ENCODE peak calls at places on chromosomes 6 and 20, in seven cellular contexts. O is stimulated activated CD8-positive, alpha-beta memory T cell treated with anti-CD3 and anti-CD28 coated beads, Interleukin-12 subunit alpha, Interleukin-12 subunit beta, amount 100 ng/mL, for 1 hour; Y is T-helper 1 cell; P is uterus; K is effector CD4-positive, alpha-beta T cell; M is brain microvascular endothelial cell; Z is NCI-H1105 treated with DMSO at 0.1 percent for 48 hours. T is an unnamed sample.

GRCh38 chr20:15763344-15763743 is 809.9 kb downstream of the KIF16B start:
- DNase-seq in O (no peak), Y (no peak), P (no peak), K (no peak), M (peak; percentile 4), Z (no peak), T (no peak)

GRCh38 chr6:89500486-89501020 is 67.6 kb downstream of the ANKRD6 start:
- DNase-seq in O (no peak), Y (no peak), P (no peak), K (no peak), M (no peak), Z (peak; percentile 91), T (no peak)

GRCh38 chr6:37047421-37047931 is 42.0 kb downstream of the FGD2 start:
- DNase-seq in O (no peak), Y (no peak), P (no peak), K (no peak), M (no peak), Z (no peak), T (no peak)

GRCh38 chr6:41450581-41450980 is 95.6 kb upstream of the FOXP4 start:
- DNase-seq in O (no peak), Y (no peak), P (no peak), K (no peak), M (no peak), Z (no peak), T (no peak)

GRCh38 chr6:161242779-161243693 is 30.8 kb downstream of the AGPAT4 start:
- DNase-seq in O (peak; percentile 44), Y (no peak), P (no peak), K (no peak), M (no peak), Z (no peak), T (no peak)

GRCh38 chr6:132063738-132064137 is 112.6 kb upstream of the CCN2 start:
- DNase-seq in O (no peak), Y (no peak), P (peak; percentile 31), K (no peak), M (peak; percentile 88), Z (no peak), T (no peak)

GRCh38 chr6:87494761-87495422 is 22.1 kb downstream of the SLC35A1 start:
- DNase-seq in O (no peak), Y (no peak), P (no peak), K (no peak), M (no peak), Z (no peak), T (no peak)

GRCh38 chr20:37669062-37669772 is 24.6 kb upstream of the CTNNBL1 start:
- DNase-seq in O (no peak), Y (no peak), P (no peak), K (no peak), M (no peak), Z (no peak), T (no peak)

GRCh38 chr6:41426438-41426851 is 91.0 kb downstream of the NCR2 start:
- DNase-seq in O (no peak), Y (no peak), P (no peak), K (no peak), M (no peak), Z (no peak), T (no peak)